ENCODE peak calls at places on chromosome 1, in eight cellular contexts. Q is A172, E is NCI-H2171 treated with DMSO at 0.1 percent for 48 hours, V is iris pigment epithelial cell, C is Calu3, D is GM03348, R is fibroblast of pulmonary artery, I is colonic mucosa. Y is an unnamed sample.

GRCh38 chr1:230905733-230906132 is 37.4 kb upstream of the C1orf198 start:
- DNase-seq in Q (peak), E (no peak), V (no peak), C (no peak), D (peak), R (peak), I (no peak), Y (no peak)

GRCh38 chr1:233034845-233035244 is 84.4 kb downstream of the NTPCR start:
- DNase-seq in Q (no peak), E (no peak), V (no peak), C (no peak), D (no peak), R (no peak), I (no peak), Y (no peak)

GRCh38 chr1:37919277-37919676 is 27.6 kb downstream of the INPP5B start:
- DNase-seq in Q (no peak), E (no peak), V (peak), C (peak), D (peak), R (peak), I (no peak), Y (peak)

GRCh38 chr1:3063379-3064295 is 5.4 kb upstream of the PRDM16 start:
- DNase-seq in Q (no peak), E (no peak), V (no peak), C (no peak), D (no peak), R (no peak), I (no peak), Y (no peak)

GRCh38 chr1:114695430-114696093 is at the start of gene AMPD1:
- DNase-seq in Q (peak), E (no peak), V (peak), C (no peak), D (peak), R (peak), I (no peak), Y (peak)

GRCh38 chr1:4767308-4767707 is 112.9 kb downstream of the AJAP1 start:
- DNase-seq in Q (no peak), E (no peak), V (no peak), C (no peak), D (no peak), R (no peak), I (no peak), Y (no peak)

GRCh38 chr1:7568053-7568452 is 203.0 kb upstream of the VAMP3 start:
- DNase-seq in Q (no peak), E (no peak), V (no peak), C (no peak), D (no peak), R (no peak), I (no peak), Y (no peak)

GRCh38 chr1:9705337-9706098 is 54.0 kb downstream of the PIK3CD start:
- DNase-seq in Q (peak), E (no peak), V (peak), C (no peak), D (peak), R (peak), I (no peak), Y (no peak)

GRCh38 chr1:174358786-174359453 is 88.8 kb upstream of the GPR52 start:
- DNase-seq in Q (no peak), E (peak), V (no peak), C (peak), D (no peak), R (no peak), I (peak), Y (no peak)

GRCh38 chr1:156379420-156380165 is 10.6 kb downstream of the RHBG start:
- DNase-seq in Q (peak), E (peak), V (no peak), C (no peak), D (no peak), R (peak), I (no peak), Y (peak)

GRCh38 chr1:36306210-36306901 is at the start of gene SH3D21:
- DNase-seq in Q (no peak), E (peak), V (no peak), C (peak), D (peak), R (no peak), I (peak), Y (peak)

GRCh38 chr1:185155600-185156320 is 993 bp downstream of the TRMT1L start:
- DNase-seq in Q (peak), E (no peak), V (peak), C (peak), D (peak), R (peak), I (peak), Y (peak)

GRCh38 chr1:202210370-202210769 is 16.8 kb downstream of the LGR6 start:
- DNase-seq in Q (peak), E (peak), V (peak), C (peak), D (no peak), R (peak), I (no peak), Y (no peak)

GRCh38 chr1:85316324-85316723 is 39.9 kb upstream of the BCL10 start:
- DNase-seq in Q (no peak), E (no peak), V (no peak), C (no peak), D (no peak), R (no peak), I (no peak), Y (no peak)

GRCh38 chr1:145922266-145922665 is 3.7 kb upstream of the PEX11B start:
- DNase-seq in Q (no peak), E (no peak), V (peak), C (no peak), D (no peak), R (peak), I (no peak), Y (no peak)

GRCh38 chr1:8232036-8232757 is 85.7 kb upstream of the SLC45A1 start:
- DNase-seq in Q (no peak), E (no peak), V (no peak), C (no peak), D (no peak), R (peak), I (no peak), Y (no peak)

GRCh38 chr1:200960948-200961340 is 62.6 kb downstream of the KIF21B start:
- DNase-seq in Q (no peak), E (no peak), V (no peak), C (no peak), D (no peak), R (no peak), I (no peak), Y (no peak)

GRCh38 chr1:115107501-115108260 is 18.4 kb upstream of the TSPAN2 start:
- DNase-seq in Q (no peak), E (no peak), V (peak), C (no peak), D (peak), R (peak), I (no peak), Y (no peak)